ENCODE peak calls at places on chromosomes 13 and 19, in nine cellular contexts. Q is ovary, R is Peyer's patch, D is tibial nerve, M is testis, V is prostate gland, L is gastrocnemius medialis, B is IMR-90, U is body of pancreas. K is an unnamed sample.

GRCh38 chr13:102770435-102770834 is 3.2 kb downstream of the TEX30 start:
- DNase-seq in L (no peak), Q (no peak), V (no peak), D (no peak), R (no peak), M (no peak), U (no peak), B (no peak), K (no peak)

GRCh38 chr13:108448891-108449290 is 179.4 kb downstream of the TNFSF13B start:
- DNase-seq in Q (no peak), B (no peak), R (no peak), L (no peak), D (no peak), V (no peak), U (no peak), M (no peak), K (no peak)

GRCh38 chr19:45878043-45878794 is 7.7 kb downstream of the IRF2BP1 start:
- DNase-seq in R (no peak), V (peak; percentile 51), L (peak; percentile 25), M (no peak), U (peak; percentile 96), Q (no peak), B (no peak), D (no peak), K (no peak)

GRCh38 chr13:30880756-30881155 is 25.3 kb upstream of the MEDAG start:
- DNase-seq in V (no peak), M (no peak), R (no peak), D (no peak), U (no peak), B (peak; percentile 97), L (peak; percentile 46), Q (no peak), K (no peak)

GRCh38 chr19:1465191-1466016 is 13.6 kb downstream of the C19orf25 start:
- DNase-seq in D (no peak), V (peak; percentile 41), Q (no peak), M (peak; percentile 78), U (no peak), B (peak; percentile 36), L (no peak), R (no peak), K (peak; percentile 82)

GRCh38 chr13:90889906-90890305 is 457.6 kb upstream of the MIR17HG start:
- DNase-seq in L (no peak), M (no peak), B (no peak), R (no peak), V (no peak), D (no peak), U (no peak), Q (no peak), K (no peak)

GRCh38 chr13:73038064-73038463 is 20.7 kb upstream of the KLF5 start:
- DNase-seq in B (no peak), V (no peak), M (no peak), Q (no peak), R (no peak), L (no peak), D (no peak), U (no peak), K (no peak)

GRCh38 chr13:39600766-39601165 is 2.2 kb downstream of the LHFPL6 start:
- DNase-seq in R (no peak), Q (no peak), U (no peak), M (no peak), V (no peak), D (peak; percentile 38), L (no peak), B (no peak), K (no peak)

GRCh38 chr19:10568444-10568825 is 344 bp downstream of the CDKN2D start:
- DNase-seq in M (no peak), Q (no peak), R (peak; percentile 45), L (no peak), U (peak; percentile 60), B (no peak), D (no peak), V (no peak), K (no peak)

GRCh38 chr19:46351241-46352041 is 4.6 kb downstream of the PPP5C start:
- DNase-seq in D (no peak), M (no peak), R (peak; percentile 30), L (no peak), U (peak; percentile 75), B (peak; percentile 43), V (peak; percentile 21), Q (no peak), K (no peak)

GRCh38 chr19:13492128-13492527 is 14.2 kb downstream of the CACNA1A start:
- DNase-seq in L (no peak), V (no peak), U (no peak), Q (no peak), M (no peak), D (no peak), B (peak; percentile 93), R (no peak), K (no peak)

GRCh38 chr19:403221-404036 is 5.5 kb downstream of the C2CD4C start:
- DNase-seq in R (no peak), Q (no peak), M (no peak), B (no peak), L (no peak), D (peak; percentile 5), V (no peak), U (no peak), K (peak; percentile 45)

GRCh38 chr13:95833713-95834112 is 156.8 kb downstream of the DNAJC3 start:
- DNase-seq in V (no peak), D (no peak), L (no peak), M (no peak), R (no peak), Q (no peak), B (peak; percentile 11), U (no peak), K (no peak)

GRCh38 chr19:12364391-12365093 is 941 bp downstream of the ZNF442 start:
- DNase-seq in V (peak; percentile 6), D (no peak), Q (peak; percentile 37), L (no peak), B (peak; percentile 4), U (peak; percentile 27), R (no peak), M (peak; percentile 49), K (peak; percentile 73)

GRCh38 chr19:12365094-12365371 is 450 bp downstream of the ZNF442 start:
- DNase-seq in B (peak; percentile 22), Q (no peak), U (peak; percentile 38), M (peak; percentile 24), R (no peak), L (no peak), V (peak; percentile 10), D (no peak), K (no peak)

DNA sequence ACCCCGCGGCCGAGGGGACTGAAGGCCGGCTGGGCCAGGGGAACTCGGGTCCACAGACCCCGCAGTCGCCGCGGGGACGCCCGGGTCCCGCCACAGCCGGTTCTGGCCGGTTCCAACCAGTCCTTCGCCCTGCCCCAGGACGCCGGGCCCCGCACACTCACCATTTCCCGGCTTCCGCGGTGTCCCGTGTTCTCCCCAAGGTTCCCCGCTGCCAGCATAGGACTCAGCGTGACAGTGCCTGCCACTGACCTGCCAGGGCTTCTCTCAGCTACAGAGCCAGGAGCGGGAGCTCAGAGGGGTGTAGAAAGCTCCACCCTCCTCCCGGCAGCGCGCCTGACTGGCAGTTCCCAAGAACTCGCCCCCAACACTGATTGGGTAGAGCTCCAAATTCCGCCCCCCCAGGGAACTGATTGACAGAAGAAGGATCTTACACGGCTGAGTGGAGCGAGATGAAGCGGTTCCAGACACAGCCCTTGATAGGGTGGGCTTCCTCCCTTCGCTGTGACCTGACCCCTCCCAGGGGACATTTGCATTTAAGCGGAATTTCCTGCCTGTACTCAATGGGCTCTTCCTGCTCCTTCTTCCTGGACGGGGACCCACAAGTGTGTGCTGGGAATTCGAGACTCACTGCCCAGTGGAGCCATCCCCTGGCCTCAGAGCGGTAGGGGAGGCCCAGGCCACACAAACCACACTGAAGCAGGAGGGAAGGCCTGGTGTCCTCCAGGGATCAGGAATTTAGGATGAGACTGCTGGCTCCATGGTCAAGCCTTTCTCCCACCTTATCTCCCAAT is at the start of gene ZNF442:
- DNase-seq in M (peak; percentile 98), R (peak; percentile 91), U (peak; percentile 95), Q (peak; percentile 94), V (peak; percentile 97), D (peak; percentile 97), L (peak; percentile 95), B (peak; percentile 93), K (peak; percentile 95)
- TF ChIP-seq POLR2A in M (no peak), R (peak; percentile 29), U (peak; percentile 78), Q (peak; percentile 87), V (peak; percentile 94), D (peak; percentile 92), L (peak; percentile 81), B (peak; percentile 79), K (peak; percentile 73)

GRCh38 chr13:43061496-43062280 is 38.3 kb downstream of the DNAJC15 start:
- DNase-seq in R (no peak), B (no peak), U (no peak), V (no peak), L (no peak), M (no peak), D (no peak), Q (no peak), K (no peak)
- H3K27ac ChIP-seq in R (no peak overlapping the region), B (no peak overlapping the region), U (no peak overlapping the region), V (no peak overlapping the region), L (no peak overlapping the region), M (no peak overlapping the region), D (no peak overlapping the region), Q (no peak overlapping the region), K (no peak overlapping the region)

DNA sequence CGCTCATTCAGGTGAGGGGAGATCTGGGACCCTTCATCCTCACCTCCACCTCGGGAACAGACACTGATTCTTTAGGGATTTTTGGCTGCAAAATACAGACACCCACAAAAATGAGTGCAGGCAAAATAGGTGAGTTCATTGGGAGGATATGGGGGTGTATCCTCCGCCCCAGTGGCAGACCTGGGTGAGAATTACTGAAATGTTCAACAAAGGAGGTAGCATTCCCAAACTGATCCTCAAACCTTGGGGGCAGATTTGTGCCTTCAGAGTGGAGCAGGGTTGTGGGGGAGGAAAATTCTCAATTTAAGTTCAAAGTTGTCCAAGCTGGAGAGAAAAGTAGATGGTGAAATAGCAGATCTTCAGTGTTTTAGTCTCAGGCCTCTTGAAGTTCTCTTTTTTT is 31.3 kb upstream of the SIN3B start:
- DNase-seq in Q (no peak), U (no peak), R (no peak), B (no peak), M (no peak), D (no peak), V (no peak), L (no peak), K (no peak)
- H3K4me1 ChIP-seq in Q (no peaks in the 10 kb centered on the region), U (no peaks in the 10 kb centered on the region), R (no peaks in the 10 kb centered on the region), B (no peaks in the 10 kb centered on the region), M (no peaks in the 10 kb centered on the region), D (no peaks in the 10 kb centered on the region), V (no peaks in the 10 kb centered on the region), L (no peaks in the 10 kb centered on the region), K (peaks cover 19% of the 10 kb centered on the region)

GRCh38 chr19:7668842-7669241 is at the start of gene RETN:
- DNase-seq in L (no peak), B (no peak), R (no peak), D (no peak), Q (no peak), V (no peak), M (no peak), U (no peak), K (no peak)

GRCh38 chr19:7672522-7672921 is 3.7 kb downstream of the RETN start:
- DNase-seq in B (no peak), U (no peak), V (no peak), Q (no peak), R (no peak), M (no peak), D (no peak), L (no peak), K (no peak)

GRCh38 chr19:7669641-7670040 is 792 bp downstream of the RETN start:
- DNase-seq in V (no peak), R (no peak), Q (no peak), B (no peak), L (no peak), U (no peak), D (no peak), M (no peak), K (no peak)

GRCh38 chr19:7670790-7671189 is 1.9 kb downstream of the RETN start:
- DNase-seq in L (no peak), V (no peak), B (no peak), M (no peak), R (no peak), U (no peak), D (no peak), Q (no peak), K (no peak)

GRCh38 chr19:7670150-7670784 is 1.4 kb downstream of the RETN start:
- DNase-seq in B (no peak), D (no peak), V (no peak), L (no peak), Q (no peak), M (peak; percentile 26), R (no peak), U (no peak), K (peak; percentile 86)
- TF ChIP-seq POLR2A in B (no peak), D (no peak), V (no peak), L (no peak), Q (no peak), M (no peak), R (no peak), U (no peak), K (no peak)